ENCODE peak calls at places on chromosomes 11 and 22, in eight cellular contexts. T is HFF-Myc, O is upper lobe of right lung, F is OCI-LY7, Y is GM23248, L is AG04450, C is cardiac fibroblast, N is astrocyte. A is an unnamed sample.

GRCh38 chr11:92632510-92632909 is 336.9 kb upstream of the MTNR1B start:
- DNase-seq in O (no peak), L (no peak), T (no peak), F (no peak), C (no peak), Y (no peak), N (no peak), A (peak)

GRCh38 chr11:122917311-122917710 is 34.8 kb downstream of the JHY start:
- DNase-seq in O (no peak), C (peak), T (no peak), F (no peak), L (no peak), Y (peak), N (peak), A (no peak)

GRCh38 chr11:62665630-62666258 is 632 bp downstream of the CSKMT start:
- DNase-seq in F (peak), L (no peak), T (no peak), Y (peak), O (peak), N (peak), C (peak), A (peak)

GRCh38 chr11:125053167-125053566 is 9.9 kb upstream of the SLC37A2 start:
- DNase-seq in Y (no peak), O (no peak), L (no peak), C (peak), N (no peak), F (no peak), T (no peak), A (no peak)

GRCh38 chr22:21631025-21631424 is 1.2 kb upstream of the YDJC start:
- DNase-seq in N (no peak), T (no peak), L (no peak), Y (no peak), C (no peak), O (no peak), F (no peak), A (no peak)

GRCh38 chr11:70628176-70628860 is 230.0 kb downstream of the CTTN start:
- DNase-seq in N (no peak), O (no peak), F (no peak), L (no peak), Y (no peak), C (no peak), T (no peak), A (no peak)

GRCh38 chr11:18802381-18803257 is 11.0 kb upstream of the PTPN5 start:
- DNase-seq in Y (peak), O (no peak), L (peak), F (peak), N (peak), C (peak), T (peak), A (peak)

GRCh38 chr11:1062075-1062820 is 12.4 kb upstream of the MUC2 start:
- DNase-seq in Y (no peak), C (no peak), N (no peak), T (no peak), O (no peak), F (no peak), L (no peak), A (no peak)

GRCh38 chr11:12552677-12553076 is 121.5 kb upstream of the TEAD1 start:
- DNase-seq in F (no peak), Y (peak), T (no peak), O (no peak), C (peak), L (peak), N (peak), A (peak)

GRCh38 chr22:37199839-37200161 is 11.8 kb upstream of the C1QTNF6 start:
- DNase-seq in L (no peak), C (no peak), O (no peak), Y (no peak), T (no peak), N (no peak), F (no peak), A (no peak)
- H3K4me3 ChIP-seq in L (peak), C (no peak), O (peak), Y (peak), T (peak), N (no peak), F (peak), A (peak)

GRCh38 chr22:44730034-44730433 is 22.3 kb upstream of the ARHGAP8 start:
- DNase-seq in F (no peak), N (no peak), O (no peak), T (no peak), L (no peak), C (no peak), Y (no peak), A (no peak)
- H3K4me3 ChIP-seq in F (no peak), N (no peak), O (no peak), T (no peak), L (no peak), C (no peak), Y (no peak), A (no peak)

GRCh38 chr22:45867906-45868555 is 108.9 kb downstream of the WNT7B start:
- DNase-seq in O (no peak), Y (no peak), F (no peak), C (no peak), N (no peak), L (no peak), T (no peak), A (peak)
- H3K4me3 ChIP-seq in O (no peak), Y (peak), F (no peak), C (no peak), N (no peak), L (no peak), T (no peak), A (no peak)

GRCh38 chr22:39314251-39314971 is 5.0 kb downstream of the RPL3 start:
- DNase-seq in N (no peak), Y (peak), F (no peak), T (no peak), L (no peak), C (no peak), O (no peak), A (no peak)
- H3K4me3 ChIP-seq in N (peak), Y (peak), F (peak), T (peak), L (peak), C (no peak), O (no peak), A (no peak)

DNA sequence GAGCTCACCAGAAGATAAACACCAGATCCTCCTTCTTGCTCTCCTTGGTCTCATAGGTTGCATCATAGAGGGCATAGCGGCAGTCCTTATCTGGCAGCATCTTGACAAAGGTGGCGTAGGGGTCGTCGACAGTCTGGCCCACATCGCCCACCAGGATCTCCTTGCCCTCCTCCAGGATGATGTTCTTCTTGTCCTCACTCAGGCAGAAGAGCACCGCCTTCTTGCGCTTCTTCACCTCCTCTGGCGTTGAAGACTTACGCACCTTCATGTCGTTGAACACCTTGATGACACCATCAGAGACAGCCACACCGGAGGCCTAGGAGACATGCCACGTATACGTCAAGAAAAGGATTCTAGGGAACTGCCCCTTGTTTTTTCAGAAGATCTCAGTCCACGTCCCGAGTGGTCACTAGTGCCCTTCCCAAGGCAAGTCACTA is 2.0 kb downstream of the CFL1 start:
- DNase-seq in T (no peak), C (no peak), L (no peak), Y (no peak), N (no peak), O (peak), F (no peak), A (no peak)
- H3K4me3 ChIP-seq in T (peak), C (peak), L (peak), Y (peak), N (peak), O (peak), F (peak), A (peak)

GRCh38 chr11:121426476-121427454 is 25.3 kb upstream of the SORL1 start:
- DNase-seq in N (no peak), L (no peak), T (no peak), F (peak), O (peak), Y (peak), C (no peak), A (no peak)
- H3K4me3 ChIP-seq in N (no peak), L (peak), T (no peak), F (peak), O (peak), Y (peak), C (no peak), A (peak)

GRCh38 chr22:39097098-39098020 is at the start of gene APOBEC3H:
- DNase-seq in O (peak), Y (no peak), N (no peak), T (peak), L (no peak), C (no peak), F (no peak), A (no peak)
- H3K4me3 ChIP-seq in O (no peak), Y (no peak), N (no peak), T (no peak), L (no peak), C (no peak), F (no peak), A (no peak)

GRCh38 chr11:134879931-134880330 is 467.9 kb upstream of the B3GAT1 start:
- DNase-seq in T (no peak), Y (no peak), O (no peak), F (no peak), N (no peak), L (no peak), C (no peak), A (peak)

GRCh38 chr11:134882141-134882540 is 470.1 kb upstream of the B3GAT1 start:
- DNase-seq in Y (no peak), N (no peak), L (no peak), T (no peak), O (no peak), F (no peak), C (no peak), A (peak)

GRCh38 chr11:134882671-134883318 is 470.8 kb upstream of the B3GAT1 start:
- DNase-seq in C (no peak), N (no peak), F (no peak), L (no peak), T (no peak), Y (no peak), O (no peak), A (peak)

GRCh38 chr11:134880788-134881187 is 468.7 kb upstream of the B3GAT1 start:
- DNase-seq in T (no peak), N (no peak), O (no peak), C (no peak), Y (no peak), L (no peak), F (no peak), A (peak)

DNA sequence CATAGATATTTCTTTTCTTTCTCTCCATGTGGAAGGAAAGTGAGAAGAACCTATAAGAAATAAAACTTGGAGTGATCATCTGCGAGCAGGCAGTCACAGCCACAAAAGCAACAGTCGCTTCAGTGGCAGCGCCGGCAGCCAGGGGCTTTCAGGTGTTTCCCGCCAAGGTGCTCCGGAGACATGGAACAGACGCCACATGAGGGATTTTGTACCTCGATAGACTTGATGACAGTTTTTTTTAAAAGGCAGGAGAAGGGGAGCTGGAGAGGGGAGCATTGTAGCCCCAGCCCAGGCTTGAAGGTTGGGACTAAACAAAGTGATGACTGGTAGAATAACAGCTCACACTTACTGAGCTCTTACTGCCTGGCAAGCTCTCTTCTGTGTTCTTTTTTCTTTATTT is 471.4 kb upstream of the B3GAT1 start:
- DNase-seq in O (no peak), F (no peak), Y (no peak), L (no peak), N (no peak), T (no peak), C (no peak), A (peak)
- H3K4me3 ChIP-seq in O (no peak), F (no peak), Y (no peak), L (no peak), N (no peak), T (no peak), C (no peak), A (no peak)

A was measured in esophagus muscularis mucosa.